ENCODE peak calls at places on chromosomes 13 and 19, in five cellular contexts. X is pancreas; C is dorsolateral prefrontal cortex; S is stomach; R is stimulated activated CD8-positive, alpha-beta memory T cell treated with anti-CD3 and anti-CD28 coated beads, Interleukin-4, amount 100 ng/mL, for 1 hour. J is an unnamed sample.

GRCh38 chr13:99386911-99387788 is 80.0 kb upstream of the GPR183 start:
- DNase-seq in X (no peak), R (peak), C (no peak), S (peak), J (peak)

GRCh38 chr13:80009760-80010159 is 331.2 kb downstream of the SPRY2 start:
- DNase-seq in C (no peak), X (no peak), S (no peak), R (no peak), J (no peak)

GRCh38 chr19:48940902-48941301 is 7.4 kb downstream of the DHDH start:
- DNase-seq in C (no peak), X (no peak), S (no peak), R (no peak), J (no peak)

GRCh38 chr19:1264801-1265610 is 4.1 kb upstream of the CIRBP start:
- DNase-seq in S (peak), C (no peak), X (peak), R (no peak), J (peak)

GRCh38 chr13:38914070-38914469 is 76.6 kb downstream of the STOML3 start:
- DNase-seq in R (no peak), S (no peak), C (no peak), X (no peak), J (no peak)

GRCh38 chr19:11269408-11269807 is 7.1 kb upstream of the DOCK6 start:
- DNase-seq in R (no peak), S (no peak), C (no peak), X (no peak), J (no peak)

GRCh38 chr19:55738302-55738701 is at the start of gene NLRP9:
- DNase-seq in X (no peak), C (no peak), S (no peak), R (no peak), J (no peak)

GRCh38 chr13:112869202-112870061 is 99.6 kb upstream of the MCF2L start:
- DNase-seq in S (no peak), R (no peak), X (no peak), C (peak), J (no peak)

GRCh38 chr19:48992571-48993174 is 436 bp downstream of the GYS1 start:
- DNase-seq in R (no peak), X (peak), S (no peak), C (no peak), J (peak)

GRCh38 chr19:1364070-1364719 is 19.5 kb upstream of the NDUFS7 start:
- DNase-seq in X (no peak), S (no peak), C (no peak), R (no peak), J (no peak)

GRCh38 chr19:56109216-56109615 is 11.9 kb downstream of the ZNF787 start:
- DNase-seq in R (no peak), S (no peak), C (no peak), X (no peak), J (no peak)

GRCh38 chr13:78603240-78603947 is at the start of gene POU4F1:
- DNase-seq in S (no peak), X (no peak), R (peak), C (no peak), J (peak)

GRCh38 chr13:42906257-42906656 is 85.8 kb downstream of the EPSTI1 start:
- DNase-seq in R (no peak), X (no peak), S (no peak), C (no peak), J (no peak)

GRCh38 chr19:49588370-49589122 is 2.4 kb upstream of the PRR12 start:
- DNase-seq in S (no peak), C (no peak), R (no peak), X (no peak), J (peak)

GRCh38 chr19:10724573-10725071 is 6.7 kb downstream of the DNM2 start:
- DNase-seq in C (no peak), X (no peak), S (no peak), R (no peak), J (no peak)

GRCh38 chr13:80436571-80437169 is 95.7 kb upstream of the SPRY2 start:
- DNase-seq in C (no peak), S (no peak), R (no peak), X (no peak), J (no peak)

GRCh38 chr19:13149628-13150186 is 468 bp downstream of the STX10 start:
- DNase-seq in C (no peak), R (no peak), X (no peak), S (peak), J (no peak)

GRCh38 chr19:49636230-49636932 is 3.6 kb downstream of the RRAS start:
- DNase-seq in S (no peak), R (no peak), C (no peak), X (no peak), J (no peak)

GRCh38 chr19:5926641-5927438 is 12.8 kb downstream of the CAPS start:
- DNase-seq in X (no peak), C (no peak), R (no peak), S (no peak), J (no peak)

GRCh38 chr13:104416973-104417372 is 1350.8 kb upstream of the SLC10A2 start:
- DNase-seq in R (no peak), X (no peak), C (no peak), S (no peak), J (no peak)

GRCh38 chr13:49643003-49643651 is 14.8 kb downstream of the ARL11 start:
- DNase-seq in C (no peak), R (no peak), X (no peak), S (no peak), J (no peak)

GRCh38 chr13:27020415-27020814 is 151.2 kb downstream of the USP12 start:
- DNase-seq in S (no peak), X (no peak), C (no peak), R (no peak), J (no peak)